ENCODE peak calls at places on chromosome 21, in five cellular contexts. T is cardiac fibroblast, O is left ventricle myocardium inferior, B is brain microvascular endothelial cell, P is brain pericyte. F is an unnamed sample.

GRCh38 chr21:27793901-27794300 is 827.0 kb upstream of the ADAMTS5 start:
- DNase-seq in P (no peak), T (no peak), O (no peak), B (no peak), F (no peak)

GRCh38 chr21:45611296-45611695 is 32.2 kb upstream of the PCBP3 start:
- DNase-seq in O (no peak), B (no peak), T (no peak), P (no peak), F (no peak)

GRCh38 chr21:9737871-9738520 is 783.4 kb upstream of the TPTE start:
- DNase-seq in T (no peak), B (no peak), O (no peak), P (no peak), F (no peak)

GRCh38 chr21:39132248-39132647 is 51.0 kb downstream of the PSMG1 start:
- DNase-seq in P (no peak), O (no peak), B (no peak), T (no peak), F (no peak)

GRCh38 chr21:28639742-28640141 is 352.9 kb downstream of the LTN1 start:
- DNase-seq in T (peak), P (no peak), O (no peak), B (no peak), F (no peak)

GRCh38 chr21:29487154-29487553 is 188.4 kb downstream of the BACH1 start:
- DNase-seq in P (no peak), T (no peak), B (no peak), O (no peak), F (no peak)

GRCh38 chr21:36425286-36425685 is 40.1 kb downstream of the CHAF1B start:
- DNase-seq in T (no peak), B (peak), O (no peak), P (no peak), F (no peak)

GRCh38 chr21:38170705-38171682 is 85.8 kb upstream of the KCNJ15 start:
- DNase-seq in P (no peak), O (no peak), B (no peak), T (peak), F (no peak)

GRCh38 chr21:27070881-27071670 is 104.2 kb upstream of the ADAMTS5 start:
- DNase-seq in B (no peak), T (no peak), O (no peak), P (no peak), F (no peak)

GRCh38 chr21:44482581-44483287 is 27.4 kb downstream of the LRRC3 start:
- DNase-seq in T (no peak), P (no peak), B (no peak), O (no peak), F (no peak)

GRCh38 chr21:37620401-37620800 is 253.8 kb downstream of the DYRK1A start:
- DNase-seq in T (peak), O (no peak), P (no peak), B (no peak), F (no peak)

GRCh38 chr21:44925027-44925755 is 4.5 kb upstream of the ITGB2 start:
- DNase-seq in B (no peak), O (no peak), P (no peak), T (peak), F (no peak)

GRCh38 chr21:45318556-45319341 is 31.1 kb upstream of the POFUT2 start:
- DNase-seq in T (peak), O (peak), P (no peak), B (no peak), F (no peak)

GRCh38 chr21:44354775-44355771 is 1.7 kb downstream of the TRPM2 start:
- DNase-seq in P (no peak), O (no peak), B (no peak), T (no peak), F (no peak)

GRCh38 chr21:14690886-14691285 is 144.8 kb upstream of the SAMSN1 start:
- DNase-seq in T (no peak), B (no peak), P (no peak), O (no peak), F (no peak)

GRCh38 chr21:42424848-42425602 is 21.3 kb downstream of the UBASH3A start:
- DNase-seq in T (no peak), O (no peak), B (no peak), P (no peak), F (no peak)